ENCODE peak calls at places on chromosomes 12 and 14, in five cellular contexts. One of them, this sample, is unnamed.

GRCh38 chr12:8696402-8697100 is 1.2 kb upstream of the RIMKLB start:
- DNase-seq in HepG2: no peak
- DNase-seq in HCT116: no peak
- DNase-seq in GM12878: no peak
- DNase-seq in H1: no peak
- DNase-seq in this sample: no peak

GRCh38 chr12:71195338-71195896 is 37.6 kb upstream of the TSPAN8 start:
- DNase-seq in HCT116: no peak
- DNase-seq in GM12878: no peak
- DNase-seq in HepG2: no peak
- DNase-seq in H1: no peak
- DNase-seq in this sample: no peak

GRCh38 chr12:68131867-68132414 is 27.6 kb downstream of the IFNG start:
- DNase-seq in HCT116: no peak
- DNase-seq in H1: no peak
- DNase-seq in GM12878: no peak
- DNase-seq in HepG2: no peak
- DNase-seq in this sample: no peak

GRCh38 chr12:3743803-3744202 is 9.1 kb downstream of the CRACR2A start:
- DNase-seq in HCT116: no peak
- DNase-seq in H1: no peak
- DNase-seq in GM12878: peak
- DNase-seq in HepG2: no peak
- DNase-seq in this sample: no peak

GRCh38 chr12:121812320-121812871 is 8.6 kb downstream of the SETD1B start:
- DNase-seq in H1: no peak
- DNase-seq in GM12878: no peak
- DNase-seq in HepG2: no peak
- DNase-seq in HCT116: no peak
- DNase-seq in this sample: peak

GRCh38 chr14:64736271-64737131 is 32.3 kb downstream of the PLEKHG3 start:
- DNase-seq in GM12878: no peak
- DNase-seq in HCT116: no peak
- DNase-seq in H1: no peak
- DNase-seq in HepG2: peak
- DNase-seq in this sample: no peak

GRCh38 chr12:109027767-109028166 is 6.9 kb upstream of the SVOP start:
- DNase-seq in HepG2: no peak
- DNase-seq in GM12878: no peak
- DNase-seq in H1: no peak
- DNase-seq in HCT116: no peak
- DNase-seq in this sample: no peak

GRCh38 chr12:20585055-20585625 is 110.0 kb upstream of the SLCO1C1 start:
- DNase-seq in H1: no peak
- DNase-seq in GM12878: no peak
- DNase-seq in HCT116: no peak
- DNase-seq in HepG2: no peak
- DNase-seq in this sample: no peak

GRCh38 chr12:45725631-45726593 is 3.6 kb upstream of the ARID2 start:
- DNase-seq in HepG2: peak
- DNase-seq in GM12878: no peak
- DNase-seq in H1: no peak
- DNase-seq in HCT116: no peak
- DNase-seq in this sample: peak

GRCh38 chr12:68121143-68121542 is 38.4 kb downstream of the IFNG start:
- DNase-seq in H1: no peak
- DNase-seq in GM12878: no peak
- DNase-seq in HCT116: no peak
- DNase-seq in HepG2: no peak
- DNase-seq in this sample: no peak

GRCh38 chr12:111196532-111196931 is 172.4 kb downstream of the PHETA1 start:
- DNase-seq in HCT116: no peak
- DNase-seq in HepG2: no peak
- DNase-seq in GM12878: no peak
- DNase-seq in H1: no peak
- DNase-seq in this sample: no peak

GRCh38 chr14:31294736-31295398 is 87.3 kb upstream of the HECTD1 start:
- DNase-seq in H1: no peak
- DNase-seq in HepG2: no peak
- DNase-seq in HCT116: no peak
- DNase-seq in GM12878: no peak
- DNase-seq in this sample: no peak

GRCh38 chr12:60394680-60395079 is 798.9 kb downstream of the SLC16A7 start:
- DNase-seq in HCT116: no peak
- DNase-seq in HepG2: no peak
- DNase-seq in H1: no peak
- DNase-seq in GM12878: no peak
- DNase-seq in this sample: no peak

GRCh38 chr14:104871656-104872468 is 6.8 kb downstream of the CEP170B start:
- DNase-seq in HCT116: no peak
- DNase-seq in GM12878: no peak
- DNase-seq in HepG2: no peak
- DNase-seq in H1: no peak
- DNase-seq in this sample: no peak

GRCh38 chr12:130468186-130468585 is 130.5 kb downstream of the PIWIL1 start:
- DNase-seq in HepG2: no peak
- DNase-seq in HCT116: no peak
- DNase-seq in GM12878: no peak
- DNase-seq in H1: no peak
- DNase-seq in this sample: no peak

GRCh38 chr12:131834798-131835615 is 6.8 kb downstream of the MMP17 start:
- DNase-seq in HCT116: no peak
- DNase-seq in GM12878: no peak
- DNase-seq in HepG2: no peak
- DNase-seq in H1: no peak
- DNase-seq in this sample: peak

GRCh38 chr12:56833780-56834179 is 70.7 kb downstream of the HSD17B6 start:
- DNase-seq in H1: no peak
- DNase-seq in GM12878: no peak
- DNase-seq in HepG2: no peak
- DNase-seq in HCT116: no peak
- DNase-seq in this sample: no peak

GRCh38 chr14:25944020-25944419 is 653.8 kb downstream of the NOVA1 start:
- DNase-seq in H1: no peak
- DNase-seq in HCT116: no peak
- DNase-seq in HepG2: no peak
- DNase-seq in GM12878: no peak
- DNase-seq in this sample: no peak

GRCh38 chr14:51545396-51545795 is 106.3 kb upstream of the FRMD6 start:
- DNase-seq in HepG2: no peak
- DNase-seq in H1: no peak
- DNase-seq in GM12878: no peak
- DNase-seq in HCT116: no peak
- DNase-seq in this sample: no peak

GRCh38 chr14:106277503-106277902 is 751.1 kb downstream of the TMEM121 start:
- DNase-seq in HCT116: no peak
- DNase-seq in GM12878: no peak
- DNase-seq in HepG2: peak
- DNase-seq in H1: no peak
- DNase-seq in this sample: peak

GRCh38 chr12:3045494-3045893 is 31.7 kb upstream of the TSPAN9 start:
- DNase-seq in HepG2: no peak
- DNase-seq in GM12878: no peak
- DNase-seq in HCT116: no peak
- DNase-seq in H1: no peak
- DNase-seq in this sample: no peak

GRCh38 chr12:130919115-130919514 is 34.6 kb upstream of the ADGRD1 start:
- DNase-seq in HepG2: no peak
- DNase-seq in H1: no peak
- DNase-seq in GM12878: no peak
- DNase-seq in HCT116: no peak
- DNase-seq in this sample: no peak

GRCh38 chr14:78278464-78278863 is 108.3 kb downstream of the NRXN3 start:
- DNase-seq in GM12878: no peak
- DNase-seq in H1: no peak
- DNase-seq in HCT116: no peak
- DNase-seq in HepG2: no peak
- DNase-seq in this sample: no peak

GRCh38 chr12:77845831-77846230 is 15.1 kb downstream of the NAV3 start:
- DNase-seq in GM12878: no peak
- DNase-seq in H1: no peak
- DNase-seq in HepG2: no peak
- DNase-seq in HCT116: no peak
- DNase-seq in this sample: no peak

GRCh38 chr12:46269429-46270241 is 792 bp upstream of the SLC38A1 start:
- DNase-seq in H1: no peak
- DNase-seq in HepG2: no peak
- DNase-seq in HCT116: no peak
- DNase-seq in GM12878: no peak
- DNase-seq in this sample: peak

GRCh38 chr14:63045612-63046320 is 508 bp upstream of the KCNH5 start:
- DNase-seq in H1: peak
- DNase-seq in GM12878: no peak
- DNase-seq in HCT116: no peak
- DNase-seq in HepG2: peak
- DNase-seq in this sample: no peak

GRCh38 chr14:53953828-53954550 is 2.6 kb downstream of the BMP4 start:
- DNase-seq in HepG2: peak
- DNase-seq in GM12878: no peak
- DNase-seq in H1: no peak
- DNase-seq in HCT116: no peak
- DNase-seq in this sample: peak

GRCh38 chr14:53955234-53955556 is 1.4 kb downstream of the BMP4 start:
- DNase-seq in GM12878: no peak
- DNase-seq in HepG2: no peak
- DNase-seq in HCT116: no peak
- DNase-seq in H1: no peak
- DNase-seq in this sample: no peak

GRCh38 chr14:53955671-53956426 is 776 bp downstream of the BMP4 start:
- DNase-seq in HepG2: peak
- DNase-seq in H1: no peak
- DNase-seq in GM12878: no peak
- DNase-seq in HCT116: no peak
- DNase-seq in this sample: peak

GRCh38 chr14:53953002-53953827 is 3.4 kb downstream of the BMP4 start:
- DNase-seq in H1: no peak
- DNase-seq in GM12878: no peak
- DNase-seq in HCT116: no peak
- DNase-seq in HepG2: peak
- DNase-seq in this sample: peak

DNA sequence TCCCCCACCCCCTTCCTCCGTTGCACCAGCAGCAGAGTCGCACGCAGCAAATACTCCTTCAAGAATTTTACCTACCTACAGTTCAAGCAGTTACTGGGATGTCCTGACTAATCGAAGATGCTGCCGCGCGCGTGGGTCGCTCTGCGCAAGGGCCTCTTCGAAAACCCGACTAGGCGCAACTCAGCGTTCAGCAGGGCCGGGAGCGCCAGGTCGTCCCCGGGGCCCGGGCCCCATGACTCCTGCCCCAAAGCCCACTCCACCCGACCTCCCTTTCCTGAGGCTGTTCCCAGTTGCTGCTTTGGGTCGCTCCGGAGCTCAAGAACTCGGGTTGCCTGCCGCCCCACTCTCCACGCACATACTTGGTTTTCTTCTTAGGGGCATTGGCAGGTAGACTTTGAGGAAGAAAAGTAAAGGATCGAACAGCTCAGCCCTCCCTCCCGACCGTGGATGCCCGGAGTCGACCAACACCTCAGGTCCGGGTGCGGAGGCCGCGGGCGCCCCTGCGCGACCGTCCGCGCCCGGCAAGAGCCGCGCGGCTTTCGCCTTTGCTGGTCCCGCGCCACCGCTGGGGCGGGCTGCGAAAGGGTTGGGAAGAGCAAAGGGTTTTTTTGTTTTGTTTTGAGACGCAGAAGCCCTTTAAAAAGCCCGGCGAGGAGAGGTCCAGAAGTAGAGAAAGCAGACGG is 1.9 kb downstream of the BMP4 start:
- DNase-seq in GM12878: no peak
- DNase-seq in HCT116: no peak
- DNase-seq in H1: no peak
- DNase-seq in HepG2: no peak
- DNase-seq in this sample: no peak
- TF ChIP-seq JUND in GM12878: no peak
- TF ChIP-seq JUND in HCT116: no peak
- TF ChIP-seq JUND in H1: no peak
- TF ChIP-seq JUND in HepG2: no peak
- TF ChIP-seq JUND in this sample: no peak

GRCh38 chr12:55068416-55069010 is 48.7 kb downstream of the NEUROD4 start:
- DNase-seq in HCT116: peak
- DNase-seq in H1: no peak
- DNase-seq in GM12878: no peak
- DNase-seq in HepG2: peak
- DNase-seq in this sample: peak
- TF ChIP-seq JUND in HCT116: no peak
- TF ChIP-seq JUND in H1: no peak
- TF ChIP-seq JUND in GM12878: no peak
- TF ChIP-seq JUND in HepG2: no peak
- TF ChIP-seq JUND in this sample: no peak

GRCh38 chr14:75442166-75442565 is 14.3 kb downstream of the JDP2 start:
- DNase-seq in H1: no peak
- DNase-seq in HepG2: no peak
- DNase-seq in HCT116: no peak
- DNase-seq in GM12878: no peak
- DNase-seq in this sample: no peak

GRCh38 chr14:75443203-75443969 is 15.6 kb downstream of the JDP2 start:
- DNase-seq in HCT116: no peak
- DNase-seq in GM12878: no peak
- DNase-seq in HepG2: no peak
- DNase-seq in H1: no peak
- DNase-seq in this sample: no peak

GRCh38 chr14:75440733-75441474 is 13.1 kb downstream of the JDP2 start:
- DNase-seq in HCT116: no peak
- DNase-seq in HepG2: no peak
- DNase-seq in GM12878: no peak
- DNase-seq in H1: no peak
- DNase-seq in this sample: no peak

GRCh38 chr14:75441731-75442130 is 13.9 kb downstream of the JDP2 start:
- DNase-seq in H1: no peak
- DNase-seq in HepG2: no peak
- DNase-seq in GM12878: no peak
- DNase-seq in HCT116: no peak
- DNase-seq in this sample: no peak

DNA sequence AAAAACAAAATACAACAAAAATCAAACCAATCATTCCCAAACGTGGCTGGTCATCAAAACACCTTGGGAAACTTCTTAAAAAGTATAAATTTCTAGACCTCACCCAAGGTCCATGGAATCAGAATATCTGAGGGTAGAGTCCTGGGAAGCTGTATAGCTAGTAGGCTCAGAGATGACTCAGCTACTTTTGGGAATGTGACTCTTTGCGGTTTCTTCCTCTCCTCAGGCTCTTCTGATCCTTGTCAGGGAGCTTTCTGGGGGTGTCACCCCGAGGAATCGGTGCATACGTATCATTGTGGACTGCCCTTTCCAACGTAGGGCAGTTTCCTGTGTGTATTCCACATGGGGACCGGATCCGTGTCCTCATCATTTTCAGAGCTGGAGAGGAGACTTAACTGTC is 14.8 kb downstream of the JDP2 start:
- DNase-seq in H1: no peak
- DNase-seq in HepG2: no peak
- DNase-seq in GM12878: no peak
- DNase-seq in HCT116: no peak
- DNase-seq in this sample: peak
- TF ChIP-seq JUND in H1: no peak
- TF ChIP-seq JUND in HepG2: no peak
- TF ChIP-seq JUND in GM12878: no peak
- TF ChIP-seq JUND in HCT116: no peak
- TF ChIP-seq JUND in this sample: no peak

GRCh38 chr12:54993181-54993835 is 8.7 kb upstream of the TESPA1 start:
- DNase-seq in HepG2: peak
- DNase-seq in H1: no peak
- DNase-seq in HCT116: peak
- DNase-seq in GM12878: no peak
- DNase-seq in this sample: peak
- TF ChIP-seq JUND in HepG2: no peak
- TF ChIP-seq JUND in H1: no peak
- TF ChIP-seq JUND in HCT116: no peak
- TF ChIP-seq JUND in GM12878: no peak
- TF ChIP-seq JUND in this sample: no peak